ENCODE peak calls at places on chromosomes 4 and X, in eight cellular contexts. C, U, N, D, O, G, P and W are unnamed samples.

GRCh38 chrX:34341258-34341657 is 209.1 kb upstream of the FAM47A start:
- DNase-seq in C (no peak), U (no peak), N (no peak), D (no peak), O (no peak), G (no peak), P (no peak), W (no peak)

GRCh38 chr4:93775551-93775950 is 53.0 kb upstream of the ATOH1 start:
- DNase-seq in C (no peak), U (no peak), N (no peak), D (no peak), O (no peak), G (no peak), P (no peak), W (no peak)

GRCh38 chr4:111450867-111451266 is 694.4 kb upstream of the FAM241A start:
- DNase-seq in C (no peak), U (peak), N (no peak), D (no peak), O (no peak), G (no peak), P (no peak), W (no peak)

GRCh38 chr4:110605077-110605476 is 17.8 kb downstream of the PITX2 start:
- DNase-seq in C (no peak), U (no peak), N (no peak), D (no peak), O (no peak), G (no peak), P (no peak), W (no peak)

GRCh38 chrX:136714626-136715599 is 65.8 kb downstream of the ARHGEF6 start:
- DNase-seq in C (no peak), U (no peak), N (no peak), D (no peak), O (no peak), G (no peak), P (no peak), W (no peak)

GRCh38 chr4:15392053-15392805 is 35.6 kb upstream of the C1QTNF7 start:
- DNase-seq in C (no peak), U (no peak), N (no peak), D (no peak), O (no peak), G (no peak), P (peak), W (no peak)

GRCh38 chr4:102815981-102816380 is 11.4 kb downstream of the UBE2D3 start:
- DNase-seq in C (no peak), U (peak), N (no peak), D (peak), O (no peak), G (peak), P (no peak), W (no peak)

GRCh38 chrX:119726900-119727555 is 31.4 kb upstream of the SOWAHD start:
- DNase-seq in C (no peak), U (no peak), N (no peak), D (no peak), O (no peak), G (no peak), P (no peak), W (no peak)

GRCh38 chrX:139691493-139691842 is 16.5 kb downstream of the MCF2 start:
- DNase-seq in C (no peak), U (no peak), N (peak), D (no peak), O (no peak), G (no peak), P (no peak), W (peak)

GRCh38 chr4:43778187-43778915 is 670.3 kb downstream of the KCTD8 start:
- DNase-seq in C (no peak), U (no peak), N (no peak), D (no peak), O (no peak), G (no peak), P (no peak), W (no peak)

GRCh38 chr4:144449623-144450022 is 196.3 kb upstream of the HHIP start:
- DNase-seq in C (no peak), U (no peak), N (peak), D (no peak), O (no peak), G (no peak), P (no peak), W (no peak)

GRCh38 chrX:8067754-8068469 is 103.2 kb downstream of the VCX2 start:
- DNase-seq in C (no peak), U (peak), N (no peak), D (no peak), O (no peak), G (no peak), P (no peak), W (no peak)

GRCh38 chr4:80767944-80768343 is 262.6 kb upstream of the BMP3 start:
- DNase-seq in C (no peak), U (peak), N (no peak), D (no peak), O (no peak), G (no peak), P (no peak), W (no peak)

GRCh38 chr4:116055857-116056827 is 942.7 kb upstream of the NDST4 start:
- DNase-seq in C (no peak), U (no peak), N (no peak), D (no peak), O (no peak), G (no peak), P (no peak), W (no peak)

GRCh38 chr4:17124767-17125166 is 226.3 kb upstream of the LDB2 start:
- DNase-seq in C (no peak), U (no peak), N (no peak), D (no peak), O (no peak), G (no peak), P (no peak), W (no peak)

GRCh38 chrX:7927259-7928167 is at the start of gene PNPLA4:
- DNase-seq in C (peak), U (peak), N (peak), D (peak), O (peak), G (peak), P (peak), W (peak)

GRCh38 chr4:40152642-40153041 is 44.2 kb upstream of the RHOH start:
- DNase-seq in C (no peak), U (no peak), N (no peak), D (no peak), O (no peak), G (no peak), P (no peak), W (no peak)

GRCh38 chr4:99159699-99160098 is 15.6 kb upstream of the ADH4 start:
- DNase-seq in C (no peak), U (no peak), N (no peak), D (no peak), O (no peak), G (no peak), P (no peak), W (no peak)

GRCh38 chrX:108167211-108167872 is 75.8 kb downstream of the ATG4A start:
- DNase-seq in C (no peak), U (peak), N (no peak), D (peak), O (peak), G (no peak), P (no peak), W (no peak)

GRCh38 chr4:142719854-142720541 is 126.1 kb downstream of the INPP4B start:
- DNase-seq in C (no peak), U (peak), N (no peak), D (peak), O (no peak), G (no peak), P (no peak), W (no peak)
- TF ChIP-seq CTCF in C (peak), U (peak), N (peak), D (peak), O (no peak), G (peak), P (peak), W (peak)

GRCh38 chr4:75434105-75434504 is 80.1 kb downstream of the RCHY1 start:
- DNase-seq in C (no peak), U (no peak), N (no peak), D (no peak), O (no peak), G (no peak), P (peak), W (no peak)

GRCh38 chr4:75429208-75429607 is 85.0 kb downstream of the RCHY1 start:
- DNase-seq in C (no peak), U (no peak), N (no peak), D (no peak), O (no peak), G (no peak), P (no peak), W (no peak)

DNA sequence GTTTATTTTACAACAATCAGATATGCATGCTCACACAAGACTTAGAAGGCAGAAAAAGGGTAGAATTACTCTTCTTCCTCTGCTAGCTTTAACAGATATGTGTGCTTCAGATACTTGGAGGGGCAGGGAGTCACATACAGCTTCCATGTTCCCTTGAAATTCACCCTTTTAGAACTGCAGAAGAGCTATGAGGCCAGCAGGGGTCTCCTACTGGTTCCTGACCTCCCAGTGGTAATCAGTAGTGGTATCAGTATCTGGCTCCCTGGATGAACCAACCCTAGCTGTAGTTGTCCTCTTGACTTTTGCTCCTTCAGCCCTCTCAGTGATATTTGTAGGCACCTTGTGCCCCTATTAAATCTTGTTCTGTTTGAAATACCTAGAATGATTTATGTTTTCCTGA is 81.5 kb downstream of the RCHY1 start:
- DNase-seq in C (no peak), U (peak), N (no peak), D (no peak), O (peak), G (no peak), P (no peak), W (peak)
- TF ChIP-seq CTCF in C (no peak), U (peak), N (peak), D (peak), O (peak), G (peak), P (no peak), W (peak)

GRCh38 chrX:153380691-153381090 is 20.5 kb downstream of the PNMA6E start:
- DNase-seq in C (no peak), U (no peak), N (no peak), D (no peak), O (no peak), G (no peak), P (no peak), W (peak)

GRCh38 chrX:153379508-153379907 is 21.6 kb downstream of the PNMA6E start:
- DNase-seq in C (no peak), U (no peak), N (no peak), D (no peak), O (no peak), G (no peak), P (no peak), W (no peak)

GRCh38 chrX:153379971-153380581 is 21.1 kb downstream of the PNMA6E start:
- DNase-seq in C (no peak), U (no peak), N (no peak), D (no peak), O (no peak), G (no peak), P (no peak), W (no peak)

GRCh38 chrX:153382563-153383482 is 18.3 kb downstream of the PNMA6E start:
- DNase-seq in C (no peak), U (no peak), N (no peak), D (no peak), O (no peak), G (no peak), P (no peak), W (no peak)

GRCh38 chrX:153381684-153382532 is 19.2 kb downstream of the PNMA6E start:
- DNase-seq in C (no peak), U (peak), N (no peak), D (peak), O (peak), G (peak), P (peak), W (peak)
- TF ChIP-seq CTCF in C (no peak), U (peak), N (no peak), D (peak), O (no peak), G (no peak), P (no peak), W (no peak)

GRCh38 chrX:53571494-53571893 is 115.0 kb downstream of the HUWE1 start:
- DNase-seq in C (no peak), U (no peak), N (no peak), D (no peak), O (no peak), G (no peak), P (no peak), W (no peak)
- TF ChIP-seq CTCF in C (no peak), U (no peak), N (no peak), D (no peak), O (no peak), G (no peak), P (no peak), W (no peak)

GRCh38 chrX:14712096-14712495 is 160.8 kb downstream of the FANCB start:
- DNase-seq in C (no peak), U (no peak), N (no peak), D (no peak), O (no peak), G (peak), P (no peak), W (peak)
- TF ChIP-seq CTCF in C (no peak), U (peak), N (no peak), D (no peak), O (no peak), G (peak), P (no peak), W (no peak)